ENCODE peak calls at places on chromosomes 2 and 18, in nine cellular contexts. X is lower lobe of right lung, U is tibial artery, M is astrocyte of the spinal cord, K is body of pancreas, N is astrocyte of the cerebellum, W is heart right ventricle, C is bronchial epithelial cell, Q is OCI-LY7. Z is an unnamed sample.

GRCh38 chr2:129378186-129378585 is 601.3 kb upstream of the RAB6C start:
- DNase-seq in X (no peak), U (no peak), M (no peak), K (no peak), N (no peak), W (no peak), C (no peak), Q (no peak), Z (no peak)

GRCh38 chr18:13548106-13548819 is 178.1 kb downstream of the FAM210A start:
- DNase-seq in X (no peak), U (no peak), M (no peak), K (no peak), N (no peak), W (no peak), C (no peak), Q (no peak), Z (no peak)

GRCh38 chr18:48405108-48405507 is 4.1 kb downstream of the ZBTB7C start:
- DNase-seq in X (no peak), U (no peak), M (peak; percentile 47), K (no peak), N (no peak), W (no peak), C (peak; percentile 73), Q (no peak), Z (no peak)

GRCh38 chr2:230823264-230823964 is 41.3 kb upstream of the ITM2C start:
- DNase-seq in X (no peak), U (no peak), M (no peak), K (no peak), N (no peak), W (no peak), C (no peak), Q (no peak), Z (no peak)

GRCh38 chr2:15354596-15355359 is 206.4 kb downstream of the NBAS start:
- DNase-seq in X (no peak), U (no peak), M (no peak), K (no peak), N (no peak), W (no peak), C (peak; percentile 33), Q (no peak), Z (peak; percentile 7)

GRCh38 chr18:32405588-32405987 is 65.1 kb downstream of the GAREM1 start:
- DNase-seq in X (no peak), U (no peak), M (no peak), K (no peak), N (no peak), W (no peak), C (no peak), Q (no peak), Z (no peak)

GRCh38 chr2:133360190-133360589 is 208.1 kb downstream of the NCKAP5 start:
- DNase-seq in X (no peak), U (no peak), M (no peak), K (no peak), N (no peak), W (no peak), C (no peak), Q (no peak), Z (no peak)

GRCh38 chr2:197137826-197138480 is 172.6 kb downstream of the ANKRD44 start:
- DNase-seq in X (no peak), U (no peak), M (no peak), K (no peak), N (no peak), W (no peak), C (peak; percentile 68), Q (no peak), Z (no peak)

GRCh38 chr2:119435148-119435952 is 3.7 kb downstream of the TMEM37 start:
- DNase-seq in X (no peak), U (no peak), M (no peak), K (no peak), N (no peak), W (no peak), C (no peak), Q (no peak), Z (no peak)

GRCh38 chr2:28927878-28928277 is 33.4 kb downstream of the WDR43 start:
- DNase-seq in X (no peak), U (no peak), M (no peak), K (no peak), N (no peak), W (no peak), C (peak; percentile 94), Q (no peak), Z (peak; percentile 49)

DNA sequence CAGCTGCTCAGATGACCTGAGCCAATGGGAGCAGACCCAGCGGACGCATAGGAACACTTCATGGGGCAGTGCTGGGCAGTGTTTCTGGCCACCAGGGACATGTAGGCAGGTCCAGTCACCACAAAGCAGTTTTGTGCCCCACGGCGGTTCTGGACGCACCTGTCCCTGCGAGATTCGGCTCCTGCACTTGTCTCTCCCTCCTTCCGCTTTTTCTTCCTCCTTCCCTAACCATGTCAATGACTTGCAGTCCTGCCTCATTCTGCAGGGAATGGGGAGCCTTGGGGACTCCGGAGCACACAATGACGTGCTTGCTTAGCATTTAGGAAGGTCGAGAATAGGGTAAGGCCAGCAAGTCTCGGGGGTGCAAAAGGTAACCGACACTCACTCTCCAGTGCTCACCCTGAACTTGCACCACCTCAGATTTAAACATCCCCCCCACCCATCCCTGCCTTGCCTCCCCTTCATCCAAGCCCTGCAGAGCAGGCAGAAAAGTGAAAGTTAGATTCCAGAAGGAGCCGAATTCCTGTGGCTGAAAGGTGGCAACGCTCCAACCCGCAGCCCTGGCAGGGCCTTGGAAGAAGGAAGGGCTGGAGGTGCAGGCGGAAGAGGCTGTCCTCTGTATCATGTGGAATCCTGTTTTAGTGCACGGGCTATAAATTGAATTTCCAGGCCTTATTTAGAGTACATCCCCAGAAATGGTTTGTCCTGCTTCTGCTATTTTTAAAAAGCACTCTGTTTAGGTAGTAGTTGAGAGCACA is 40.5 kb upstream of the ATG16L1 start:
- DNase-seq in X (peak; percentile 86), U (peak; percentile 58), M (peak; percentile 94), K (peak; percentile 58), N (peak; percentile 96), W (peak; percentile 78), C (peak; percentile 86), Q (no peak), Z (peak; percentile 94)
- H3K4me3 ChIP-seq in X (peak overlapping the region; percentile 16), U (peak overlapping the region; percentile 35), M (no peak overlapping the region), K (no peak overlapping the region), N (no peak overlapping the region), W (no peak overlapping the region), C (no peak overlapping the region), Q (no peak overlapping the region), Z (no peak overlapping the region)

GRCh38 chr2:176272870-176273269 is 3.6 kb downstream of the MTX2 start:
- DNase-seq in X (no peak), U (no peak), M (no peak), K (no peak), N (no peak), W (no peak), C (no peak), Q (no peak), Z (no peak)

GRCh38 chr2:176270100-176270750 is 983 bp downstream of the MTX2 start:
- DNase-seq in X (no peak), U (no peak), M (no peak), K (no peak), N (no peak), W (no peak), C (peak; percentile 44), Q (no peak), Z (no peak)

GRCh38 chr2:176268976-176269318 is 295 bp upstream of the MTX2 start:
- DNase-seq in X (no peak), U (no peak), M (no peak), K (no peak), N (no peak), W (no peak), C (no peak), Q (no peak), Z (no peak)

DNA sequence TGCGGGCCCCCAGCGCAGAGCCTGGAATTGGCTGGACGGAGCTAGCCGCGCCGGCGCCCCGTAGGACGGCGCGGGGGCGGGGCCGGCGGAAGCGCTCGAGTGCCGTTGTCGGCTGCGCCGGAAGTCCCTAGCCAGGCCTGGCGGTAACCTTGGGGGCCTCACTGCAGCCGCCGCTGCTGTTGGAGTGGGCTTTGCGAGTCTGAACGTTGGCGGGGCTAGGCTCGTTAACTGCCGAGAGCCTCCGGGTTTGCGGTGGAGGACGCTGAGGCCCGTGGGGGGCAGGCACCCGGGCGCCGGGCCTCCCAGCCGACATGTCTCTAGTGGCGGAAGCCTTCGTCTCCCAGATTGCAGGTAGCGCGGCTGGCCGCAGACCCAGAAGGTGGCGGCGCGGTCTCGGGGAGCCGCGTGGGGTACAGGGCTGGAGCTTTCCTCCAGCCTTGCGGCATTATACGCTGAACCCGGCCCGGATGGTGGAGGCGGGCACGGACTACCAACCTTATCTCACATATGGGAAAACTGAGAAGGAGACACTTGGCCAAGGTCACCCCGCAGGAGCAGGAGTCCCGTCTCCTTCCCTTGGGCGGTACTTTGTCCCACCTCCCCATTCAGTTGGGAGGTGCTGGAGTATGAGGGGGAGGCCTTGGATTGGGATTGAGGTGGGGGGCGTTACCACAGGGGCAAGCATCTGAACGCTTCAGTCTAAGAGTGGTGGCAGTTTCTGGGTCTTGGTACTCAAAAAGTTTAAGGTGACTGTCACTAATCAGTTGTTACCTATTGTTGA is at the start of gene MTX2:
- DNase-seq in X (peak; percentile 85), U (peak; percentile 51), M (peak; percentile 73), K (peak; percentile 74), N (no peak), W (peak; percentile 67), C (peak; percentile 46), Q (peak; percentile 86), Z (peak; percentile 67)
- TF ChIP-seq CTCF in X (no peak), U (no peak), M (no peak), K (no peak), N (peak; percentile 10), W (no peak), C (no peak), Q (peak; percentile 28), Z (peak; percentile 22)

DNA sequence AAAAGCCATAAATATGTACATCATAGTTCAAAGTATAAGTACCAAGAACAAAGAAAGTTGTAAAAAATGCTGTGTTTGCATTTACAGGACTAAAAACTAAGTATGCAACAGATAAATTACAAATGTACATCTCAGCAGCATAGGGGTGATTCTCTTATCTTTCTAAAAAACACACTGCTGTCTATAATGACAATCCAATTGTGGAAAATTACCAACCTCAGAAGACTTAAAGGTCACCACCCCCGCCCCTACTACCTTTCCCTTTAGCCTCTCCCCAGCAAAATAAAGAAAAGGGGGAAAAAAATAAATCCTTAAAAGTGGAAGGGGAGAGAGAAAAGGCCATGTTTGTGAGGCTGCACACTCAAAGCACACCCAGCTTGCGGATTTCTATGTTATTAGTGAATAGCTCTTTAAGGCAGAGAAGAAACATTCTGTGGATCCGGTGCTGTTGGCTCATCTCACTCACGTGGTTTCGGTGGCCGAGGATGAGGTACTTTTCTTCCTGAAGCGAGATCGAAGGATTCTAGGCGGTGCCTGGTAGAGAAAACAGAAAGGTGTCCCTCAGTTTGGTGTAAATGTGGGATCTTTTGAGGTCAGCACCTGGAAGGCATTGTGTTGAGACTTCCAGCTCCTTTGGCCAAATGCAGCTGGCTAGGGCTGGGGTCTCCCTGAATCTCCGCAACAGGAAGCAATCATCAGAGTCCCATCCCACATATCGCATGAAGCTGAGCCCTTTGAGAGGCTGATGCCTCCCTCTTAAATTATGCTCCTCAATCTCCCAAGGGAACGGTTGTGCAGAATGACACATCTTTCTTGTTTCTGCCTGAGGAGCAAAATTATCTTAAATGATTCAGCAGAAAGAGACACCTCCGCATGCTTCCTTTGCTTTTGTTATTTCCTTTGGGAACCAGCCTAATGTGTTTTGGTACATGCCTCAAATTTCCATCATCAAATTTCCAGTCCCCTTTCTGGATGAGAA is 17.6 kb downstream of the MRPL35 start:
- DNase-seq in X (no peak), U (no peak), M (peak; percentile 17), K (no peak), N (no peak), W (no peak), C (peak; percentile 25), Q (no peak), Z (peak; percentile 61)
- H3K4me3 ChIP-seq in X (no peak overlapping the region), U (no peak overlapping the region), M (no peak overlapping the region), K (no peak overlapping the region), N (no peak overlapping the region), W (no peak overlapping the region), C (no peak overlapping the region), Q (no peak overlapping the region), Z (peak overlapping the region; percentile 53)

GRCh38 chr2:144331652-144332355 is 188.1 kb downstream of the ZEB2 start:
- DNase-seq in X (peak; percentile 81), U (peak; percentile 66), M (no peak), K (no peak), N (no peak), W (peak; percentile 65), C (peak; percentile 40), Q (no peak), Z (no peak)
- TF ChIP-seq CTCF in X (peak; percentile 28), U (peak; percentile 20), M (peak; percentile 32), K (peak; percentile 29), N (peak; percentile 24), W (no peak), C (peak; percentile 36), Q (peak; percentile 52), Z (peak; percentile 44)